ENCODE peak calls at places on chromosomes 1 and 21, in seven cellular contexts. Y is fibroblast of mammary gland, T is cardiac muscle cell, N is SJSA1, J is neuronal stem cell, X is foreskin fibroblast, B is choroid plexus epithelial cell. G is an unnamed sample.

GRCh38 chr1:29639741-29640427 is 403.6 kb downstream of the PTPRU start:
- DNase-seq in N (peak), T (peak), Y (peak), X (peak), B (peak), J (no peak), G (peak)

GRCh38 chr1:60866251-60866650 is 216.1 kb upstream of the NFIA start:
- DNase-seq in T (peak), Y (no peak), J (no peak), B (no peak), X (no peak), N (no peak), G (no peak)

GRCh38 chr1:151942882-151943281 is 33.6 kb upstream of the THEM4 start:
- DNase-seq in N (no peak), X (peak), B (peak), Y (no peak), T (peak), J (no peak), G (no peak)

GRCh38 chr1:192445849-192446489 is 129.2 kb downstream of the RGS21 start:
- DNase-seq in N (peak), X (peak), B (peak), T (peak), Y (peak), J (peak), G (peak)

GRCh38 chr21:46616656-46617055 is 11.8 kb upstream of the S100B start:
- DNase-seq in Y (no peak), B (no peak), X (no peak), J (no peak), T (no peak), N (no peak), G (no peak)

GRCh38 chr1:221845650-221846371 is 103.9 kb upstream of the DUSP10 start:
- DNase-seq in J (no peak), Y (peak), X (peak), B (peak), T (peak), N (peak), G (peak)

GRCh38 chr1:210001751-210002150 is 63.7 kb downstream of the SYT14 start:
- DNase-seq in T (peak), B (no peak), J (no peak), N (no peak), X (no peak), Y (no peak), G (no peak)

GRCh38 chr1:41317356-41317755 is 43.9 kb upstream of the FOXO6 start:
- DNase-seq in N (no peak), Y (no peak), X (no peak), T (no peak), B (no peak), J (no peak), G (no peak)

GRCh38 chr1:172746091-172746949 is 87.4 kb downstream of the FASLG start:
- DNase-seq in T (peak), J (no peak), X (peak), N (peak), B (peak), Y (peak), G (peak)

GRCh38 chr1:50538476-50538875 is 115.2 kb upstream of the DMRTA2 start:
- DNase-seq in N (no peak), X (no peak), J (no peak), T (peak), Y (no peak), B (no peak), G (no peak)

GRCh38 chr1:174789399-174789798 is 210.3 kb upstream of the CACYBP start:
- DNase-seq in Y (peak), B (peak), T (peak), N (peak), X (peak), J (no peak), G (peak)

GRCh38 chr1:159185121-159185520 is 13.7 kb downstream of the CADM3 start:
- DNase-seq in J (no peak), B (no peak), X (no peak), Y (no peak), N (no peak), T (no peak), G (no peak)

GRCh38 chr21:24308183-24308582 is 1299.1 kb downstream of the MRPL39 start:
- DNase-seq in X (no peak), Y (no peak), T (no peak), J (no peak), N (no peak), B (no peak), G (no peak)

GRCh38 chr1:230568008-230568407 is 74.3 kb upstream of the COG2 start:
- DNase-seq in T (peak), B (peak), Y (peak), N (no peak), J (no peak), X (peak), G (peak)

GRCh38 chr1:164440222-164440621 is 118.8 kb upstream of the PBX1 start:
- DNase-seq in X (peak), Y (peak), J (no peak), B (peak), T (peak), N (no peak), G (peak)

GRCh38 chr21:45363921-45364463 is 41.0 kb upstream of the COL18A1 start:
- DNase-seq in B (peak), Y (peak), X (peak), T (peak), N (peak), J (no peak), G (peak)

GRCh38 chr1:201937624-201938212 is 8.6 kb downstream of the LMOD1 start:
- DNase-seq in N (no peak), B (peak), J (no peak), Y (peak), T (peak), X (peak), G (peak)

GRCh38 chr1:33321178-33321577 is 280 bp upstream of the A3GALT2 start:
- DNase-seq in Y (no peak), N (no peak), T (no peak), B (no peak), J (no peak), X (peak), G (no peak)

GRCh38 chr1:91805343-91805801 is 80.6 kb downstream of the TGFBR3 start:
- DNase-seq in B (no peak), Y (no peak), J (no peak), X (no peak), N (peak), T (no peak), G (peak)

GRCh38 chr1:183932412-183932811 is 105.1 kb downstream of the COLGALT2 start:
- DNase-seq in T (peak), N (no peak), B (peak), X (peak), J (no peak), Y (peak), G (peak)

GRCh38 chr21:19950347-19950746 is 1047.9 kb upstream of the NCAM2 start:
- DNase-seq in J (no peak), Y (no peak), X (no peak), B (no peak), N (no peak), T (no peak), G (no peak)

GRCh38 chr1:109874445-109874844 is 36.2 kb upstream of the CSF1 start:
- DNase-seq in J (no peak), T (no peak), N (no peak), X (peak), Y (no peak), B (no peak), G (peak)

GRCh38 chr1:23422313-23422877 is 2.2 kb downstream of the TCEA3 start:
- DNase-seq in N (peak), X (peak), B (peak), T (peak), J (no peak), Y (peak), G (peak)

GRCh38 chr1:183025782-183026774 is 2.9 kb downstream of the LAMC1 start:
- DNase-seq in Y (peak), N (no peak), X (peak), B (peak), T (no peak), J (no peak), G (peak)

GRCh38 chr1:195345149-195345548 is 1263.1 kb downstream of the KCNT2 start:
- DNase-seq in J (peak), X (no peak), T (no peak), B (no peak), N (no peak), Y (no peak), G (no peak)

GRCh38 chr1:9766759-9767442 is 56.9 kb downstream of the CLSTN1 start:
- DNase-seq in B (peak), N (peak), Y (peak), T (peak), J (no peak), X (peak), G (peak)

GRCh38 chr1:151822404-151822803 is 9.2 kb downstream of the RORC start:
- DNase-seq in Y (no peak), B (no peak), N (no peak), T (no peak), J (no peak), X (no peak), G (no peak)

GRCh38 chr21:21612446-21612845 is 614.2 kb downstream of the NCAM2 start:
- DNase-seq in J (peak), N (no peak), Y (peak), T (peak), B (peak), X (peak), G (peak)

GRCh38 chr1:147613506-147613905 is 56.8 kb downstream of the ACP6 start:
- DNase-seq in B (peak), Y (peak), N (no peak), X (peak), T (peak), J (no peak), G (peak)

GRCh38 chr1:190475394-190476250 is 2.0 kb downstream of the BRINP3 start:
- DNase-seq in Y (no peak), X (peak), B (no peak), N (no peak), T (peak), J (no peak), G (peak)

GRCh38 chr1:190477687-190478192 is at the start of gene BRINP3:
- DNase-seq in T (no peak), Y (no peak), J (no peak), X (peak), B (no peak), N (no peak), G (peak)

GRCh38 chr1:190478193-190479007 is 736 bp upstream of the BRINP3 start:
- DNase-seq in B (peak), X (peak), J (no peak), N (no peak), Y (peak), T (peak), G (peak)

GRCh38 chr1:190479537-190479936 is 1.9 kb upstream of the BRINP3 start:
- DNase-seq in Y (no peak), X (no peak), N (no peak), T (no peak), B (no peak), J (no peak), G (no peak)

GRCh38 chr1:190479028-190479427 is 1.4 kb upstream of the BRINP3 start:
- DNase-seq in B (peak), N (no peak), Y (no peak), T (peak), X (peak), J (no peak), G (no peak)
- H3K4me3 ChIP-seq in B (peak), N (no peak), Y (no peak), T (peak), X (peak), J (peak), G (peak)

DNA sequence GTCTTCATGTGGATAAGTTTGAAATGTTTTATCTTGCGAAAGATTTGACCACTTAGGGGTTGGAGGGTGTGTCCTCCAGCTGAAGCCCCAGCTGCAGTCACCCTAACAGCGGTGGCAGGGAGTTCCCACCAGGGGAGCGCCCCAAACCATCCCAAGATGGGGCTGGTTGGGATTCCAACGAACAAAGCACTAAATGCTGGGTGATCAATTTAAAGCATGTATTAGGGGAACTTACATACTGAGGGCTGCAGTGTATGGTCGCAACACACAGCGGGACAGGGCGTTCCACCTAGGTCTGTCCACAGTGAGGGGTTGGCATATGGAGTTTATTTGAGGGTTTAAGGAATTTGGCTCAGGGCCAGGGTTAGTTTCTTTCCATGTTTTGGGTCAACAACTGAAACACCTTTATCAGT is 26.3 kb downstream of the SLC37A1 start:
- DNase-seq in B (no peak), Y (no peak), N (no peak), J (no peak), T (no peak), X (peak), G (no peak)
- H3K4me3 ChIP-seq in B (no peak), Y (no peak), N (no peak), J (no peak), T (no peak), X (no peak), G (no peak)

DNA sequence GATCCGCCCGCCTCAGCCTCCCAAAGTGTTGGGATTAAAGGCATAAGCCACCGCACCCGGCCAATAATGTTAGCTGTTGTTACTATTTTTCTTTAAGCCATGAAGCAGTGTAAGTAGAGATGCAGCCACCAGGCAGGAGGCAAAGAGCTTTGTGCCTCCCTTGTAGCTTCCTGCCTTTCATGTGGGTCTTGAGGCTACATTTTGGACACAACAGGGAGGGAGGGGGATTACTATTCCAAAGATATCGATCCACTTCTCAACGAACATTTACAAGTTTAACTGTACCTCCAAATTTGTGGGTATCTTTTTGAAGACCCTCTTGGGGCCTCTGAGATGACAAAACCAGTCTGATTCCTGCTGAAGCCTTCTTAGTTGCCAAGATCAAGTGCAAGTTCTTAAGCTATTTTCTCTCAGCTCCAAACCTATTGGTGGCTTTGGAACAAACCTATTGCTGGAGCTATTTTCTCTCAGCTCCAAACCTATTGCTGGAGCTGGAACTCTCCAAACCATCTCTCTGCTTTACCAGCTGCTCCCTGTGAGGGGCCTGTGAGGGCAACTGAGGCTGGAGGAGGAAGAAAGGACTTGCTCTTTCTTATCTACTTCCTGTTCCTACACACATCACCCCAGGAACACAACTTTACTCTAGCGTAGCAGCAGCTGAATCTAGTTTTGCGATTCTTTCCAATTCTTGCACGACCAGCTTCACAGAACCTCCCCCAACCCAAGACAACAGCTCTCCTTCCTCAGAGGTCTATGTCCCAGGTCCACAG is 16.2 kb upstream of the RCAN3 start:
- DNase-seq in J (no peak), T (no peak), X (no peak), Y (no peak), B (no peak), N (no peak), G (no peak)
- H3K4me3 ChIP-seq in J (no peak), T (no peak), X (no peak), Y (no peak), B (no peak), N (no peak), G (no peak)

GRCh38 chr1:7752512-7753417 is 18.3 kb upstream of the VAMP3 start:
- DNase-seq in N (no peak), Y (peak), T (peak), B (peak), X (peak), J (peak), G (peak)
- H3K4me3 ChIP-seq in N (peak), Y (peak), T (no peak), B (peak), X (peak), J (no peak), G (peak)

DNA sequence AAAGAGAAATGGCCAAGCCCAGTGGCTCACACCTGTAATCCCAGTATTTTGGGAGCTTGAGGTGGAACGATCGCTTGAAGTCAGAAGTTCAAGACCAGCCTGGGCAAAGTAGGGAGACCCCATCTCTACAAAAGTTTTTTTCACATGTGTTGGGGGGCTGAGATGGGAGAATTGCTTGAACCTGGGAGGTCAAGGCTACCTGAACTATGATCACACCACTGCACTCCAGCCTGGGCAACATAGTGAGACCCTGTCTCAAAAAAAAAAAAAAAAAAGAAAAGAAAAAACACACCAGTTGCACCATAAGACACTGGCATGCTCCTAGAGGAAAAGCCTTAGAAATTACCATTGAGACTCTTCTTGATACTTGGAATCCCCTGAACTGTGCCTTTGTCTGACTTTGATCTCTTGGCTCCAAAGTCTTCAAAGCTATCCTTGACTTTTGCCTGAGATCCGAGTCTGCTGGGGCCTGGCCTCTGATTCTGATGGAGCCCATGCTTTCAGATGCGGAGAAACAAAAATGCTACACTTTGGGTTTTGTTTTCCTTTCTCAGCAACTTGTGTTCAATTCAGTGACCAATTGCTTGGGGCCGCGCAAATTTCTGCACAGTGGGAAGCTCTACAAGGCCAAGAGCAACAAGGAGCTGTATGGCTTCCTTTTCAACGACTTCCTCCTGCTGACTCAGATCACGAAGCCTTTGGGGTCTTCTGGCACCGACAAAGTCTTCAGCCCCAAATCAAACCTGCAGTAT is 33.7 kb downstream of the ATP5PO start:
- DNase-seq in B (peak), Y (no peak), J (no peak), T (no peak), X (no peak), N (no peak), G (peak)
- H3K4me3 ChIP-seq in B (no peak), Y (no peak), J (no peak), T (no peak), X (no peak), N (no peak), G (no peak)

DNA sequence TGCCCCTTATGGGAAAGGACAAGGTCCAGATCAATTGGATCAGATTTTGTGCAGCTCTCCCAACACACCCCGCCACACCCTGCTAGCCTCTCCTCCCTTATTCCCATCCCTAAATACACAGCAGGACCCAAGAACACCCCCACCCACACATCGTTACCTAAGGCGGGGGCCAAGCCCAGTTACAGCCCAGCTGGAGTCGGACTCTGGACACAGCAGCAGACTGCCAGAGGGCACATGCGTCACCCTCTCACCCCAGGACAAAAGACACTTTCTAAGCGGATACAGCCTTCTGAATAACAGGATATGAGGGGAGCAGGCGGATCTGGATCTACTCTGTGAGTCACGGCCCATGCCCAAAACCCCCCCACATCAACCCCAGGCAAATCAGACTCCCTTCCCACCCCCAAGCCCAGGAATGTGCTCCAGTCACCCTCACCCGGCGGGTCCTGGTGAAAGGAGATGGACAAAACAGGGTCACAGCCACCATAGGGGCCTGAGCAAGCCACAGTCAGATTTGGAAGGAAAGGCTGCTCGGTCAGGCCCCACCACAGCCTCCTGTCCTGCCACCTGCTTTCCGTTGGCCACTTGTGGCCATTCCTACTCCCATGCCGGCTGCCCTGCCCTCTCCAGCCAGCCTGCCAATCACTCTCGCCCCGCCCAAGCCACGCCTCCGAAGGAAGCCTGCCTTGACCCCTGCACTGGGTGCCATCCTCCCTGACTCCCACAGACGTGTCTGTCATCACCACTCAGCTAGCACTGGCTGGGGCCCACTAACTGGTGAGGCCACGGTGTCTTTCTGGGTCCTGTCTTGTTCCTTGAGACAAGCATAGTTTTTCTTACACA is 4.0 kb downstream of the S100A16 start:
- DNase-seq in X (peak), B (peak), J (peak), N (peak), T (peak), Y (peak), G (peak)
- H3K4me3 ChIP-seq in X (peak), B (peak), J (no peak), N (peak), T (no peak), Y (peak), G (peak)

GRCh38 chr1:31705080-31705866 is 1.5 kb upstream of the COL16A1 start:
- DNase-seq in N (peak), X (peak), B (peak), Y (peak), J (no peak), T (peak), G (peak)
- H3K4me3 ChIP-seq in N (no peak), X (peak), B (peak), Y (peak), J (no peak), T (no peak), G (no peak)

GRCh38 chr1:65049941-65050713 is 83.8 kb upstream of the JAK1 start:
- DNase-seq in J (no peak), T (no peak), X (no peak), B (no peak), N (no peak), Y (no peak), G (no peak)
- H3K4me3 ChIP-seq in J (no peak), T (no peak), X (no peak), B (no peak), N (no peak), Y (no peak), G (no peak)